ENCODE peak calls at places on chromosomes 4 and X, in nine cellular contexts. H, N, D, F, X, C, M, G and Z are unnamed samples.
A peak's percentile ranks its signal among the peaks of the same experiment; 100 is the strongest.

GRCh38 chrX:119885554-119886428 is 9.9 kb upstream of the AKAP14 start:
- DNase-seq in G (no peak), N (peak; percentile 3), C (no peak), M (no peak), F (no peak), X (no peak), D (no peak), H (no peak), Z (no peak)

GRCh38 chr4:124640037-124640730 is 72.3 kb downstream of the ANKRD50 start:
- DNase-seq in M (no peak), X (no peak), N (no peak), D (no peak), C (no peak), G (no peak), F (no peak), H (no peak), Z (no peak)

GRCh38 chr4:122003335-122003734 is 51.5 kb upstream of the TRPC3 start:
- DNase-seq in G (peak; percentile 54), H (peak; percentile 82), M (peak; percentile 33), D (peak; percentile 26), X (no peak), F (peak; percentile 39), C (no peak), N (peak; percentile 73), Z (peak; percentile 65)

GRCh38 chr4:94441838-94442237 is 9.9 kb upstream of the PDLIM5 start:
- DNase-seq in N (no peak), X (no peak), C (no peak), G (no peak), F (no peak), H (no peak), M (no peak), D (no peak), Z (no peak)

GRCh38 chrX:50098241-50098640 is 102.6 kb downstream of the AKAP4 start:
- DNase-seq in D (no peak), G (no peak), N (no peak), C (no peak), M (no peak), F (no peak), H (no peak), X (no peak), Z (no peak)

GRCh38 chr4:54746228-54746627 is 88.5 kb downstream of the KIT start:
- DNase-seq in D (peak; percentile 10), N (peak; percentile 40), M (no peak), G (no peak), H (no peak), C (no peak), F (no peak), X (no peak), Z (no peak)

GRCh38 chr4:157043131-157043530 is 32.8 kb upstream of the GLRB start:
- DNase-seq in F (no peak), N (no peak), C (no peak), M (peak; percentile 50), H (peak; percentile 52), D (no peak), G (peak; percentile 10), X (no peak), Z (peak; percentile 47)

GRCh38 chr4:47528651-47529050 is 43.6 kb downstream of the ATP10D start:
- DNase-seq in H (no peak), M (no peak), D (no peak), G (no peak), C (no peak), N (no peak), X (no peak), F (no peak), Z (no peak)

GRCh38 chr4:169229571-169230028 is 41.2 kb downstream of the SH3RF1 start:
- DNase-seq in F (no peak), N (no peak), H (no peak), X (no peak), D (no peak), C (no peak), M (no peak), G (no peak), Z (peak; percentile 21)

GRCh38 chrX:57481514-57481913 is 110.3 kb upstream of the ZXDB start:
- DNase-seq in C (no peak), X (peak; percentile 43), D (no peak), M (no peak), G (no peak), F (no peak), N (no peak), H (no peak), Z (no peak)